ENCODE peak calls at places on chromosome 9, in six cellular contexts. One of them, this sample, is unnamed.

GRCh38 chr9:90864779-90865178 is 63.2 kb downstream of the SYK start:
- DNase-seq in lower leg skin: peak; percentile 45
- DNase-seq in psoas muscle: no peak
- DNase-seq in endothelial cell: no peak
- DNase-seq in fibroblast of pulmonary artery: no peak
- DNase-seq in RWPE1: no peak
- DNase-seq in this sample: no peak

GRCh38 chr9:88387035-88387732 is 1.1 kb upstream of the SPIN1 start:
- DNase-seq in lower leg skin: peak; percentile 87
- DNase-seq in psoas muscle: peak; percentile 23
- DNase-seq in endothelial cell: peak; percentile 10
- DNase-seq in fibroblast of pulmonary artery: peak; percentile 63
- DNase-seq in RWPE1: no peak
- DNase-seq in this sample: peak; percentile 40

GRCh38 chr9:15155826-15156225 is 151.2 kb downstream of the TTC39B start:
- DNase-seq in lower leg skin: no peak
- DNase-seq in psoas muscle: no peak
- DNase-seq in endothelial cell: no peak
- DNase-seq in fibroblast of pulmonary artery: peak; percentile 54
- DNase-seq in RWPE1: no peak
- DNase-seq in this sample: no peak

GRCh38 chr9:101432171-101432570 is 3.4 kb downstream of the ALDOB start:
- DNase-seq in lower leg skin: no peak
- DNase-seq in psoas muscle: no peak
- DNase-seq in endothelial cell: no peak
- DNase-seq in fibroblast of pulmonary artery: no peak
- DNase-seq in RWPE1: no peak
- DNase-seq in this sample: no peak

GRCh38 chr9:83596899-83597504 is 25.9 kb upstream of the IDNK start:
- DNase-seq in lower leg skin: no peak
- DNase-seq in psoas muscle: no peak
- DNase-seq in endothelial cell: peak; percentile 63
- DNase-seq in fibroblast of pulmonary artery: peak; percentile 44
- DNase-seq in RWPE1: peak; percentile 41
- DNase-seq in this sample: no peak

GRCh38 chr9:18810581-18810980 is 222.4 kb downstream of the SAXO1 start:
- DNase-seq in lower leg skin: no peak
- DNase-seq in psoas muscle: no peak
- DNase-seq in endothelial cell: no peak
- DNase-seq in fibroblast of pulmonary artery: no peak
- DNase-seq in RWPE1: no peak
- DNase-seq in this sample: no peak

GRCh38 chr9:91900057-91900816 is 49.8 kb downstream of the ROR2 start:
- DNase-seq in lower leg skin: no peak
- DNase-seq in psoas muscle: no peak
- DNase-seq in endothelial cell: no peak
- DNase-seq in fibroblast of pulmonary artery: no peak
- DNase-seq in RWPE1: no peak
- DNase-seq in this sample: no peak

GRCh38 chr9:88373018-88373417 is 15.2 kb upstream of the SPIN1 start:
- DNase-seq in lower leg skin: no peak
- DNase-seq in psoas muscle: no peak
- DNase-seq in endothelial cell: no peak
- DNase-seq in fibroblast of pulmonary artery: no peak
- DNase-seq in RWPE1: no peak
- DNase-seq in this sample: no peak

GRCh38 chr9:89464991-89465390 is 32.9 kb downstream of the SEMA4D start:
- DNase-seq in lower leg skin: peak; percentile 60
- DNase-seq in psoas muscle: no peak
- DNase-seq in endothelial cell: no peak
- DNase-seq in fibroblast of pulmonary artery: no peak
- DNase-seq in RWPE1: no peak
- DNase-seq in this sample: no peak

GRCh38 chr9:135498381-135499126 is 1.9 kb upstream of the MRPS2 start:
- DNase-seq in lower leg skin: no peak
- DNase-seq in psoas muscle: no peak
- DNase-seq in endothelial cell: no peak
- DNase-seq in fibroblast of pulmonary artery: no peak
- DNase-seq in RWPE1: no peak
- DNase-seq in this sample: no peak

DNA sequence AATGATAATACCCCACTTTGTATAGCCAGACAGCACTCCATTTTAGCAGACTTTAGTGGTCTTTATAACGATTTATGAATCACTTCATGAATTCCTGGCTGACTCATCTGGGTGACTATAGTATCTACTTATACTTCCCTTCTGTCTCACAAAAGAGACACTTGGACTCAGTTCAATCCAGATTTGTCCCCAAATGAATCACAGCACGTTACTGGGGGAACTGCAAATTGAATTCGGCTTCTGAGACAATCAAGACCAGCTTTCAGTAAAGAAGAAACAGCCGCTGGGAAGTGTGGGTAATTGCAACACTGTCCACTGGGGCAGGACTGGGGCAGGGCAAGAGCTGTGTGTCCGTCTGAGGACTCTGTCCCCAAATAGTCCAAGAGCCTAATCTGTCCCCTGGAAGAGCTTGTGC is 337.3 kb upstream of the RFX3 start:
- DNase-seq in lower leg skin: no peak
- DNase-seq in psoas muscle: no peak
- DNase-seq in endothelial cell: no peak
- DNase-seq in fibroblast of pulmonary artery: peak; percentile 79
- DNase-seq in RWPE1: peak; percentile 30
- DNase-seq in this sample: no peak
- TF ChIP-seq CTCF in lower leg skin: no peak
- TF ChIP-seq CTCF in psoas muscle: no peak
- TF ChIP-seq CTCF in endothelial cell: no peak
- TF ChIP-seq CTCF in fibroblast of pulmonary artery: peak; percentile 12
- TF ChIP-seq CTCF in RWPE1: no peak
- TF ChIP-seq CTCF in this sample: no peak

GRCh38 chr9:134217431-134218210 is 53.3 kb upstream of the RNU6ATAC start:
- DNase-seq in lower leg skin: peak; percentile 81
- DNase-seq in psoas muscle: peak; percentile 15
- DNase-seq in endothelial cell: no peak
- DNase-seq in fibroblast of pulmonary artery: no peak
- DNase-seq in RWPE1: no peak
- DNase-seq in this sample: no peak
- TF ChIP-seq CTCF in lower leg skin: no peak
- TF ChIP-seq CTCF in psoas muscle: peak; percentile 18
- TF ChIP-seq CTCF in endothelial cell: no peak
- TF ChIP-seq CTCF in fibroblast of pulmonary artery: no peak
- TF ChIP-seq CTCF in RWPE1: no peak
- TF ChIP-seq CTCF in this sample: no peak

GRCh38 chr9:4164356-4164755 is 135.5 kb downstream of the GLIS3 start:
- DNase-seq in lower leg skin: no peak
- DNase-seq in psoas muscle: no peak
- DNase-seq in endothelial cell: no peak
- DNase-seq in fibroblast of pulmonary artery: no peak
- DNase-seq in RWPE1: no peak
- DNase-seq in this sample: no peak

GRCh38 chr9:4155224-4156026 is 144.4 kb downstream of the GLIS3 start:
- DNase-seq in lower leg skin: no peak
- DNase-seq in psoas muscle: no peak
- DNase-seq in endothelial cell: no peak
- DNase-seq in fibroblast of pulmonary artery: no peak
- DNase-seq in RWPE1: no peak
- DNase-seq in this sample: no peak

GRCh38 chr9:4160284-4160683 is 139.6 kb downstream of the GLIS3 start:
- DNase-seq in lower leg skin: no peak
- DNase-seq in psoas muscle: no peak
- DNase-seq in endothelial cell: no peak
- DNase-seq in fibroblast of pulmonary artery: no peak
- DNase-seq in RWPE1: no peak
- DNase-seq in this sample: no peak
- TF ChIP-seq CTCF in lower leg skin: no peak
- TF ChIP-seq CTCF in psoas muscle: no peak
- TF ChIP-seq CTCF in endothelial cell: no peak
- TF ChIP-seq CTCF in fibroblast of pulmonary artery: no peak
- TF ChIP-seq CTCF in RWPE1: no peak
- TF ChIP-seq CTCF in this sample: no peak

GRCh38 chr9:104091708-104092107 is 2.4 kb upstream of the SMC2 start:
- DNase-seq in lower leg skin: no peak
- DNase-seq in psoas muscle: no peak
- DNase-seq in endothelial cell: no peak
- DNase-seq in fibroblast of pulmonary artery: peak; percentile 36
- DNase-seq in RWPE1: no peak
- DNase-seq in this sample: no peak
- TF ChIP-seq CTCF in lower leg skin: no peak
- TF ChIP-seq CTCF in psoas muscle: peak; percentile 37
- TF ChIP-seq CTCF in endothelial cell: no peak
- TF ChIP-seq CTCF in fibroblast of pulmonary artery: no peak
- TF ChIP-seq CTCF in RWPE1: no peak
- TF ChIP-seq CTCF in this sample: no peak

GRCh38 chr9:86410281-86410680 is 56.1 kb upstream of the TUT7 start:
- DNase-seq in lower leg skin: no peak
- DNase-seq in psoas muscle: no peak
- DNase-seq in endothelial cell: no peak
- DNase-seq in fibroblast of pulmonary artery: no peak
- DNase-seq in RWPE1: no peak
- DNase-seq in this sample: no peak

GRCh38 chr9:86413966-86414880 is 60.0 kb upstream of the TUT7 start:
- DNase-seq in lower leg skin: no peak
- DNase-seq in psoas muscle: no peak
- DNase-seq in endothelial cell: no peak
- DNase-seq in fibroblast of pulmonary artery: peak; percentile 67
- DNase-seq in RWPE1: peak; percentile 54
- DNase-seq in this sample: no peak
- TF ChIP-seq CTCF in lower leg skin: peak; percentile 22
- TF ChIP-seq CTCF in psoas muscle: peak; percentile 73
- TF ChIP-seq CTCF in endothelial cell: peak; percentile 85
- TF ChIP-seq CTCF in fibroblast of pulmonary artery: peak; percentile 60
- TF ChIP-seq CTCF in RWPE1: peak; percentile 79
- TF ChIP-seq CTCF in this sample: peak; percentile 81

GRCh38 chr9:109001275-109001676 is 12.0 kb downstream of the CTNNAL1 start:
- DNase-seq in lower leg skin: no peak
- DNase-seq in psoas muscle: no peak
- DNase-seq in endothelial cell: no peak
- DNase-seq in fibroblast of pulmonary artery: peak; percentile 66
- DNase-seq in RWPE1: peak; percentile 89
- DNase-seq in this sample: no peak
- TF ChIP-seq CTCF in lower leg skin: no peak
- TF ChIP-seq CTCF in psoas muscle: no peak
- TF ChIP-seq CTCF in endothelial cell: no peak
- TF ChIP-seq CTCF in fibroblast of pulmonary artery: no peak
- TF ChIP-seq CTCF in RWPE1: no peak
- TF ChIP-seq CTCF in this sample: no peak

GRCh38 chr9:137665697-137666504 is 47.1 kb downstream of the EHMT1 start:
- DNase-seq in lower leg skin: no peak
- DNase-seq in psoas muscle: no peak
- DNase-seq in endothelial cell: no peak
- DNase-seq in fibroblast of pulmonary artery: no peak
- DNase-seq in RWPE1: no peak
- DNase-seq in this sample: no peak
- TF ChIP-seq CTCF in lower leg skin: no peak
- TF ChIP-seq CTCF in psoas muscle: no peak
- TF ChIP-seq CTCF in endothelial cell: no peak
- TF ChIP-seq CTCF in fibroblast of pulmonary artery: no peak
- TF ChIP-seq CTCF in RWPE1: no peak
- TF ChIP-seq CTCF in this sample: no peak

DNA sequence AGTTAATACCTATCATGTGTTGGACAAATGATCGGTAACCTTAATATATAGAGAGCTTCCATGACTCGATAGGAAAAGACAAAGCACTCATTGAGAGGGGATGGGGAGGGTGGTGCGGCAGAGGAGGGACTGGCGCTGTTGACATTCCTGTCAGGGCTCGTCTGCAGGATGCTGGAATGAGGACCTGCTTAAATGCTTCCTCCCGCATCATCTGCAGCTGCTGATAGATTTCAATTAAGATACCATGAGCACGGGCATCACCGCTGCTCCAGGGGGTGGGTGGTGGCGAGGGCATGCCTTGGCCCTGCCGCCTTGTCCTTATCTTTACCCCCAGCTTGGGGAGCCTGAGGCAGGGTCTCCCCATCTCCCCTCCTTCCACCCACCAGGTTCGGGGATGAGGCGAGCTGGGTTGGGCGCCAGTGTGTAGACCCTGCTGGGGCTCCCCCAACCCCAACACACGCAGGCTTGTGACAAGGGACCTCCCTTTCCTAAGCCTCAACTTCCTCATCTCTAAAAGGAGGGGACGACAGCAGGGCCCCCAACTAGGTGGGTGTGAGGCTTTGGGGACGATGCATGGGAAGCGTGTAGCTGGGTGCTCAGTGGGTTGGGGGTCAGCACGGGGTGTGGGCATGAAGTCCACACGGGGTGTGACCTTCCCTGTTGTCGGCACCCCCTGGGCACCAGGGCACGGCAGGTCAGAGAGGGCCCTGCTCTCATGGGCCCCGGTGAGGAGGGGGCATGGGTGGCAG is 11.7 kb upstream of the QRFP start:
- DNase-seq in lower leg skin: no peak
- DNase-seq in psoas muscle: no peak
- DNase-seq in endothelial cell: no peak
- DNase-seq in fibroblast of pulmonary artery: no peak
- DNase-seq in RWPE1: peak; percentile 63
- DNase-seq in this sample: no peak
- TF ChIP-seq CTCF in lower leg skin: no peak
- TF ChIP-seq CTCF in psoas muscle: no peak
- TF ChIP-seq CTCF in endothelial cell: no peak
- TF ChIP-seq CTCF in fibroblast of pulmonary artery: no peak
- TF ChIP-seq CTCF in RWPE1: no peak
- TF ChIP-seq CTCF in this sample: no peak

DNA sequence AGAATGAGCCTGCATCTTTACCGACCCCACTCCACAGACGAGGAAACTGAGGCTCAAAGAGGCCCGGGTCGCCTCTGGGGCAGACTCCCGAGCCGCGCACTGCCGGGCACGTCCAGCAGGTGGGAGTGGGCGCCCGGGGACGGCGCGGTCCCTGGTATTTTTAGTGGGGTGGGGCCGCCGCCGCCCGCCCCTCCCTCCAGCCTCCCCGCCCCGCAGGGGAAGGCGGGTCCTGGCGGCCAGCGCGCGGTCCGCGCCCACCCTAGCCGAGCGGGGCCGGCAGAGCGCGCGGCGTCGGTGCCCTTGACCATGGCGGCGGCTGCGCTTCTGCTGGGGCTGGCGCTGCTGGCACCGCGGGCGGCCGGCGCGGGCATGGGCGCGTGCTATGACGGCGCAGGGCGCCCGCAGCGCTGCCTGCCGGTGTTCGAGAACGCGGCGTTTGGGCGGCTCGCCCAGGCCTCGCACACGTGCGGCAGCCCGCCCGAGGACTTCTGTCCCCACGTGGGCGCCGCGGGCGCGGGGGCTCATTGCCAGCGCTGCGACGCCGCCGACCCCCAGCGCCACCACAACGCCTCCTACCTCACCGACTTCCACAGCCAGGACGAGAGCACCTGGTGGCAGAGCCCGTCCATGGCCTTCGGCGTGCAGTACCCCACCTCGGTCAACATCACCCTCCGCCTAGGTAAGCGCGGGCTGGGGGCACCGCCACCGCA is at the start of gene LAMC3:
- DNase-seq in lower leg skin: no peak
- DNase-seq in psoas muscle: no peak
- DNase-seq in endothelial cell: peak; percentile 57
- DNase-seq in fibroblast of pulmonary artery: no peak
- DNase-seq in RWPE1: peak; percentile 69
- DNase-seq in this sample: peak; percentile 55
- TF ChIP-seq CTCF in lower leg skin: no peak
- TF ChIP-seq CTCF in psoas muscle: no peak
- TF ChIP-seq CTCF in endothelial cell: peak; percentile 65
- TF ChIP-seq CTCF in fibroblast of pulmonary artery: peak; percentile 9
- TF ChIP-seq CTCF in RWPE1: peak; percentile 66
- TF ChIP-seq CTCF in this sample: no peak

This sample was measured in mesothelial cell of epicardium.